ENCODE peak calls at places on chromosome 17, in ten cellular contexts. Q, U, N, C, I, M, D, B, K and R are unnamed samples.

GRCh38 chr17:63151981-63152523 is 186.0 kb downstream of the TANC2 start:
- DNase-seq in Q (peak), U (no peak), N (no peak), C (no peak), I (no peak), M (no peak), D (no peak), B (no peak), K (no peak), R (no peak)

GRCh38 chr17:66727634-66728570 is 107.0 kb upstream of the CACNG5 start:
- DNase-seq in Q (peak), U (peak), N (no peak), C (peak), I (peak), M (peak), D (peak), B (peak), K (peak), R (no peak)

GRCh38 chr17:78364436-78365281 is 4.8 kb upstream of the SOCS3 start:
- DNase-seq in Q (no peak), U (no peak), N (no peak), C (no peak), I (no peak), M (no peak), D (no peak), B (no peak), K (no peak), R (no peak)

GRCh38 chr17:64781394-64781793 is 119.3 kb upstream of the SMURF2 start:
- DNase-seq in Q (peak), U (no peak), N (no peak), C (peak), I (peak), M (peak), D (peak), B (peak), K (no peak), R (peak)

GRCh38 chr17:44381810-44382209 is 7.6 kb downstream of the ITGA2B start:
- DNase-seq in Q (no peak), U (no peak), N (no peak), C (no peak), I (no peak), M (no peak), D (no peak), B (no peak), K (no peak), R (peak)

GRCh38 chr17:16466407-16466806 is 25.6 kb downstream of the LRRC75A start:
- DNase-seq in Q (no peak), U (peak), N (no peak), C (no peak), I (no peak), M (no peak), D (peak), B (peak), K (no peak), R (no peak)

GRCh38 chr17:63406689-63407330 is 39.3 kb downstream of the CYB561 start:
- DNase-seq in Q (peak), U (no peak), N (peak), C (peak), I (no peak), M (peak), D (peak), B (peak), K (peak), R (no peak)

GRCh38 chr17:2068101-2068518 is 13.2 kb downstream of the HIC1 start:
- DNase-seq in Q (peak), U (no peak), N (no peak), C (no peak), I (no peak), M (no peak), D (no peak), B (no peak), K (no peak), R (no peak)

GRCh38 chr17:75689441-75689873 is 22.3 kb downstream of the SAP30BP start:
- DNase-seq in Q (no peak), U (no peak), N (no peak), C (no peak), I (no peak), M (no peak), D (no peak), B (no peak), K (no peak), R (peak)

DNA sequence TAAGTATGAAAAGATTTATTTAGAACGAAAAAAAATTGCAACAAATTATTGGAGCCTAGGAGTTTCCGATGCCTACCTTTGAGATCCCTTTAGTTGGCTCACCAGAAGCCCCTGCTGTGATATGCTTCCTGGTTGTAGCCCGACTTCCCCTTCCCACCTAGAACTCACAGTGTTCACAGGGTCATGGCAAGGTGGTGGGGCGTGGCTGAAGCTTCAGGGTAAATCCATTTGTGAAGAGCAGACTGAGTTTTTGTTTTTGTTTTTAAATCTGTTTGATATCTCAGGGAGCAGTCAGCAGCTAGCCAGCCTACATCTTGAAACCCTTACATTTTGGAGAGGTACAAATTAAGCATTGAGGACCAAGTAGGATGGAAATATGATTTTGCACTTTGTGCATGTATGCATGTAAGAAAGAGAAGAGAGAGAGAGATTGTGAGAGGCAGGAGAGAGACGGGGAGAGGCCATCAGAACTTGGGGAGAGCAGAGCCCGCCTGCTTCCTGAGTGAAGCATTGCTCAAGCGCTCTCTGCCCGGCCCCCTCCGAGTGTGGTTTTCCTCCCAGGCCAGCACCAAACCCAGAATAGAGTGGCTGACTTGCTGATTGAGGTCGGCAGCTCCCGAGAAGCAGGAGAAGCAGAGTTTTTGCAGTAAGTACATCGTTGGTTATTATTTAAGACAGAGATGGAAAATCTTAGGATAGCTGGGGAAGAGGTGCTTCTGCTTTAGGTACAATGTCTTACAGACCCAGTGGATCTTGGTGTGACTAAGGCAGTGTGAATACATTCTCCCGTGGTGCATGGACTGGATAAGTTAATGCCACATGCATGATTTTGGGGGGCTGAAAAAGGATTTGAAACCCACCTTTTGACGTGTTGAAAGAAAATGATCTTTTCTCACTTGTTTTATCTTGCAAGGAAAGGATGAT is 64.2 kb downstream of the SPECC1 start:
- DNase-seq in Q (peak), U (no peak), N (no peak), C (peak), I (peak), M (no peak), D (peak), B (peak), K (peak), R (peak)
- H3K27ac ChIP-seq in Q (no peak), U (no peak), N (no peak), C (peak), I (peak), M (no peak), D (no peak), B (peak), K (peak), R (peak)

GRCh38 chr17:42879596-42879985 is 21.0 kb upstream of the G6PC1 start:
- DNase-seq in Q (peak), U (no peak), N (no peak), C (no peak), I (no peak), M (no peak), D (no peak), B (no peak), K (no peak), R (peak)

GRCh38 chr17:42880776-42881175 is 19.8 kb upstream of the G6PC1 start:
- DNase-seq in Q (no peak), U (no peak), N (no peak), C (no peak), I (no peak), M (no peak), D (no peak), B (no peak), K (no peak), R (no peak)

GRCh38 chr17:42878123-42878880 is 22.3 kb upstream of the G6PC1 start:
- DNase-seq in Q (no peak), U (peak), N (no peak), C (no peak), I (no peak), M (no peak), D (no peak), B (peak), K (no peak), R (peak)

GRCh38 chr17:42877037-42877436 is 23.6 kb upstream of the G6PC1 start:
- DNase-seq in Q (no peak), U (no peak), N (no peak), C (no peak), I (no peak), M (no peak), D (no peak), B (no peak), K (no peak), R (peak)

GRCh38 chr17:42878924-42879595 is 21.5 kb upstream of the G6PC1 start:
- DNase-seq in Q (no peak), U (no peak), N (no peak), C (no peak), I (no peak), M (no peak), D (no peak), B (no peak), K (no peak), R (peak)
- H3K4me3 ChIP-seq in Q (no peak), U (no peak), N (no peak), C (no peak), I (no peak), M (no peak), D (no peak), B (no peak), K (no peak), R (no peak)

GRCh38 chr17:82348434-82348833 is 10.6 kb upstream of the TEX19 start:
- DNase-seq in Q (no peak), U (no peak), N (no peak), C (no peak), I (no peak), M (no peak), D (no peak), B (no peak), K (no peak), R (no peak)
- H3K27ac ChIP-seq in Q (no peak), U (no peak), N (no peak), C (no peak), I (no peak), M (no peak), D (no peak), B (no peak), K (no peak), R (no peak)

GRCh38 chr17:48545539-48545938 is 630 bp upstream of the HOXB2 start:
- DNase-seq in Q (no peak), U (no peak), N (no peak), C (no peak), I (no peak), M (no peak), D (no peak), B (no peak), K (no peak), R (no peak)
- H3K4me3 ChIP-seq in Q (peak), U (no peak), N (peak), C (peak), I (peak), M (peak), D (no peak), B (no peak), K (no peak), R (no peak)

DNA sequence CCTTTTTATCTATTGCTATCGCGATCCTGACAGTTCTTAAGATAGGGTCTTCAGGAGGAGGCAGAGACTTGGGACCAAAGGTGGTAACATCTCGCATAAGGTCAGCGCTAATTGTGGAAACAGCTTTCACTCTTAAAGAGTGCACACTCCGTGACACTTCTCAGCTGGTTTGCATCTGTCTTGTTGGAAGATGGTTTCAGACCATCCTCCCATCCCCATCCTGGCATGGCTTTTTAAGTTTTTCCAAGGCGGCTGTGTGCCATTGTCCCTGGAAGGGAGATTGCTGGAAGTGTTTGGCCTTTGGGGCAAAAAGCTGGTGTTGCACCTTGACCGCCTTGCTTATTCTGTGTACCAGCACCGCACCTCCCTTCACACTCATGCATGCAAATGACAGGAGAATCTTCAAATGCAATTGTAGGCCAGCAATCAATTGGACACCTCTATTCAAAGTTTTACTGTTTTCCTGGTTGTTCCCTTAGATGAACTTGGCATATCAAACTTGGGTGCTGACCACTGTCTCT is 1.5 kb downstream of the SOCS7 start:
- DNase-seq in Q (peak), U (no peak), N (no peak), C (no peak), I (no peak), M (no peak), D (no peak), B (no peak), K (no peak), R (peak)
- H3K27ac ChIP-seq in Q (no peak), U (peak), N (no peak), C (peak), I (peak), M (no peak), D (no peak), B (peak), K (peak), R (no peak)

DNA sequence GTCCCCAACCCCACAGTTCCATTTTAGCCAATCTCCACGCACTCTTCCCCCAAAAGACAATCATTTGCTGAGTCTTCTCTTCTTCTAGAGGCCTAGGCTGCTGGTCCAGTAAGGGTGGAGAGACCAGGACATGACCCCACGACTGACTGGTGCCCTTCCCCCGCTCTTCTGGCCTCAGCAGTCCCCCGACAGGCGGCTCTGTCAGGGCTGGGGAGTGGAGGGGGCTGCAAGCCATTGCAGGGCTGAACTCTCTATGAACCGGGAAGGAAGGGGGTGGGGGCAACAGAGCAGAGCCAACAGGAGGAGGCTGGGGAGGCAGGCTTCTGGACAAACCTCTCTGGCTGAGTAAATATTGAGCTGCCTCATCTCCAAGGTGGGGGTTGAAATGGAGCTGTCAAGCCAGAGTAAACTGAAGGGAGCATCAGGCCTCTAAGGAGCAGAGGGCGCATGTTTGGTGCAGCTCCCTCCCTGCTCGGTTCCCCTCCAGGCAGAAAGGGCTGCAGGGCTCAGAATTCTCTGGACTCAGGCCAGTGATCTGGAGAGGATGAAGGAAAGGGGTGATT is 8.7 kb downstream of the HOXB1 start:
- DNase-seq in Q (peak), U (no peak), N (no peak), C (no peak), I (no peak), M (peak), D (no peak), B (no peak), K (no peak), R (peak)
- H3K4me3 ChIP-seq in Q (no peak), U (no peak), N (no peak), C (no peak), I (no peak), M (no peak), D (no peak), B (no peak), K (no peak), R (no peak)

DNA sequence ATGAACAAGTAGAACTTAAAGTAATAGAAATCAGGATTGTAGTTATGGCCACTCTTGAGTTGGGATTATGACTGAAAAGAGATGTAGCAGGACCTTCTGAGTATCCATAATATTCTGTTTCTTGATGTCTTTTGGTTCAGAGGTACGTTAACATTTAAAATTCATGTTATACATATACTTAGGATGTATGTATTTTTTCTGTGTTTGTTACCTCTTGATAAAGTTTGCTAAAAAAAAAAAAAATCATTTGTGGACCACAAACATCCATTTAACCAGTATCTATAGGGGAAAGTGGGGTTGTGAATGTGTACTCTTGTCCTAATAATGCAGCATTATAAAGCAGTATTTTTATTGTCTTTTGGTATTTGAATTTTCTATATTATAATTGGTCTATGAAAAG is 65.6 kb downstream of the BCAS3 start:
- DNase-seq in Q (no peak), U (no peak), N (no peak), C (no peak), I (no peak), M (no peak), D (no peak), B (no peak), K (no peak), R (no peak)
- H3K27ac ChIP-seq in Q (no peak), U (no peak), N (no peak), C (no peak), I (no peak), M (no peak), D (no peak), B (no peak), K (no peak), R (no peak)